ENCODE peak calls at places on chromosomes 16 and 17, in nine cellular contexts. One of them, this sample, is unnamed.

GRCh38 chr17:27263386-27263785 is 30.5 kb upstream of the WSB1 start:
- DNase-seq in MM.1S: no peak
- DNase-seq in nephron progenitor cell: no peak
- DNase-seq in lower lobe of right lung: no peak
- DNase-seq in NCI-H510A: no peak
- DNase-seq in small intestine: no peak
- DNase-seq in hypothalamus: no peak
- DNase-seq in NCI-H2029: no peak
- DNase-seq in adrenal gland: no peak
- DNase-seq in this sample: no peak

GRCh38 chr16:57676624-57677085 is 8.5 kb downstream of the ADGRG3 start:
- DNase-seq in MM.1S: no peak
- DNase-seq in nephron progenitor cell: no peak
- DNase-seq in lower lobe of right lung: no peak
- DNase-seq in NCI-H510A: no peak
- DNase-seq in small intestine: no peak
- DNase-seq in hypothalamus: no peak
- DNase-seq in NCI-H2029: peak
- DNase-seq in adrenal gland: no peak
- DNase-seq in this sample: no peak

GRCh38 chr17:77831497-77832179 is 126.9 kb upstream of the TNRC6C start:
- DNase-seq in MM.1S: no peak
- DNase-seq in nephron progenitor cell: no peak
- DNase-seq in lower lobe of right lung: peak
- DNase-seq in NCI-H510A: no peak
- DNase-seq in small intestine: no peak
- DNase-seq in hypothalamus: no peak
- DNase-seq in NCI-H2029: no peak
- DNase-seq in adrenal gland: no peak
- DNase-seq in this sample: no peak

GRCh38 chr16:15874745-15875314 is 13.6 kb downstream of the CEP20 start:
- DNase-seq in MM.1S: no peak
- DNase-seq in nephron progenitor cell: peak
- DNase-seq in lower lobe of right lung: no peak
- DNase-seq in NCI-H510A: no peak
- DNase-seq in small intestine: peak
- DNase-seq in hypothalamus: no peak
- DNase-seq in NCI-H2029: no peak
- DNase-seq in adrenal gland: peak
- DNase-seq in this sample: peak

GRCh38 chr16:711548-712320 is 3.2 kb upstream of the METRN start:
- DNase-seq in MM.1S: peak
- DNase-seq in nephron progenitor cell: peak
- DNase-seq in lower lobe of right lung: peak
- DNase-seq in NCI-H510A: no peak
- DNase-seq in small intestine: peak
- DNase-seq in hypothalamus: peak
- DNase-seq in NCI-H2029: peak
- DNase-seq in adrenal gland: peak
- DNase-seq in this sample: peak

GRCh38 chr17:73231363-73231762 is 30.3 kb downstream of the CPSF4L start:
- DNase-seq in MM.1S: no peak
- DNase-seq in nephron progenitor cell: peak
- DNase-seq in lower lobe of right lung: no peak
- DNase-seq in NCI-H510A: no peak
- DNase-seq in small intestine: peak
- DNase-seq in hypothalamus: no peak
- DNase-seq in NCI-H2029: no peak
- DNase-seq in adrenal gland: no peak
- DNase-seq in this sample: no peak

GRCh38 chr17:22484826-22485225 is 792.5 kb downstream of the KCNJ18 start:
- DNase-seq in MM.1S: no peak
- DNase-seq in nephron progenitor cell: no peak
- DNase-seq in lower lobe of right lung: no peak
- DNase-seq in NCI-H510A: no peak
- DNase-seq in small intestine: no peak
- DNase-seq in hypothalamus: no peak
- DNase-seq in NCI-H2029: no peak
- DNase-seq in adrenal gland: no peak
- DNase-seq in this sample: no peak

GRCh38 chr16:48300391-48300856 is 53.1 kb upstream of the ABCC11 start:
- DNase-seq in MM.1S: no peak
- DNase-seq in nephron progenitor cell: no peak
- DNase-seq in lower lobe of right lung: no peak
- DNase-seq in NCI-H510A: no peak
- DNase-seq in small intestine: no peak
- DNase-seq in hypothalamus: no peak
- DNase-seq in NCI-H2029: no peak
- DNase-seq in adrenal gland: peak
- DNase-seq in this sample: peak

GRCh38 chr17:35345445-35345925 is 27.9 kb downstream of the SLFN11 start:
- DNase-seq in MM.1S: no peak
- DNase-seq in nephron progenitor cell: peak
- DNase-seq in lower lobe of right lung: no peak
- DNase-seq in NCI-H510A: no peak
- DNase-seq in small intestine: no peak
- DNase-seq in hypothalamus: no peak
- DNase-seq in NCI-H2029: no peak
- DNase-seq in adrenal gland: no peak
- DNase-seq in this sample: no peak

GRCh38 chr17:2878751-2879254 is 82.6 kb downstream of the RAP1GAP2 start:
- DNase-seq in MM.1S: no peak
- DNase-seq in nephron progenitor cell: no peak
- DNase-seq in lower lobe of right lung: no peak
- DNase-seq in NCI-H510A: no peak
- DNase-seq in small intestine: no peak
- DNase-seq in hypothalamus: no peak
- DNase-seq in NCI-H2029: no peak
- DNase-seq in adrenal gland: no peak
- DNase-seq in this sample: no peak

GRCh38 chr16:60991886-60992285 is 1044.4 kb downstream of the CDH8 start:
- DNase-seq in MM.1S: no peak
- DNase-seq in nephron progenitor cell: no peak
- DNase-seq in lower lobe of right lung: no peak
- DNase-seq in NCI-H510A: no peak
- DNase-seq in small intestine: no peak
- DNase-seq in hypothalamus: no peak
- DNase-seq in NCI-H2029: no peak
- DNase-seq in adrenal gland: no peak
- DNase-seq in this sample: no peak